ENCODE peak calls at places on chromosomes 16 and 17, in six cellular contexts. One of them, this sample, is unnamed.

GRCh38 chr16:65598626-65599025 is 476.8 kb upstream of the CDH11 start:
- DNase-seq in heart right ventricle: no peak
- DNase-seq in transverse colon: no peak
- DNase-seq in progenitor cell of endocrine pancreas: no peak
- DNase-seq in BJ: no peak
- DNase-seq in tibial artery: no peak
- DNase-seq in this sample: no peak

GRCh38 chr16:66304151-66304550 is 62.3 kb upstream of the CDH5 start:
- DNase-seq in BJ: no peak
- DNase-seq in transverse colon: no peak
- DNase-seq in tibial artery: no peak
- DNase-seq in progenitor cell of endocrine pancreas: no peak
- DNase-seq in heart right ventricle: no peak
- DNase-seq in this sample: peak

GRCh38 chr16:54407596-54407995 is 121.0 kb upstream of the IRX3 start:
- DNase-seq in tibial artery: no peak
- DNase-seq in BJ: peak
- DNase-seq in heart right ventricle: no peak
- DNase-seq in transverse colon: no peak
- DNase-seq in progenitor cell of endocrine pancreas: no peak
- DNase-seq in this sample: no peak

GRCh38 chr16:75491876-75492275 is 3.4 kb downstream of the CHST6 start:
- DNase-seq in BJ: no peak
- DNase-seq in tibial artery: no peak
- DNase-seq in progenitor cell of endocrine pancreas: no peak
- DNase-seq in transverse colon: no peak
- DNase-seq in heart right ventricle: no peak
- DNase-seq in this sample: peak

GRCh38 chr17:4509402-4509801 is 10.7 kb downstream of the SPNS2 start:
- DNase-seq in transverse colon: no peak
- DNase-seq in heart right ventricle: no peak
- DNase-seq in BJ: no peak
- DNase-seq in progenitor cell of endocrine pancreas: no peak
- DNase-seq in tibial artery: peak
- DNase-seq in this sample: no peak

GRCh38 chr17:16926061-16926511 is 45.8 kb downstream of the TNFRSF13B start:
- DNase-seq in transverse colon: peak
- DNase-seq in BJ: no peak
- DNase-seq in tibial artery: peak
- DNase-seq in progenitor cell of endocrine pancreas: no peak
- DNase-seq in heart right ventricle: no peak
- DNase-seq in this sample: no peak

GRCh38 chr16:68079616-68080344 is 5.4 kb upstream of the NFATC3 start:
- DNase-seq in BJ: no peak
- DNase-seq in tibial artery: peak
- DNase-seq in progenitor cell of endocrine pancreas: no peak
- DNase-seq in transverse colon: peak
- DNase-seq in heart right ventricle: peak
- DNase-seq in this sample: no peak

GRCh38 chr16:66695935-66696668 is 441 bp downstream of the CMTM4 start:
- DNase-seq in tibial artery: peak
- DNase-seq in heart right ventricle: peak
- DNase-seq in progenitor cell of endocrine pancreas: peak
- DNase-seq in transverse colon: peak
- DNase-seq in BJ: no peak
- DNase-seq in this sample: no peak

GRCh38 chr17:791807-792206 is 9.7 kb downstream of the MRM3 start:
- DNase-seq in tibial artery: peak
- DNase-seq in heart right ventricle: no peak
- DNase-seq in progenitor cell of endocrine pancreas: no peak
- DNase-seq in transverse colon: no peak
- DNase-seq in BJ: no peak
- DNase-seq in this sample: no peak

GRCh38 chr17:57557793-57558681 is 187.1 kb downstream of the CCDC182 start:
- DNase-seq in heart right ventricle: no peak
- DNase-seq in tibial artery: no peak
- DNase-seq in transverse colon: no peak
- DNase-seq in progenitor cell of endocrine pancreas: no peak
- DNase-seq in BJ: no peak
- DNase-seq in this sample: no peak

GRCh38 chr16:71645450-71645849 is 19.5 kb downstream of the MARVELD3 start:
- DNase-seq in transverse colon: peak
- DNase-seq in BJ: no peak
- DNase-seq in tibial artery: no peak
- DNase-seq in heart right ventricle: no peak
- DNase-seq in progenitor cell of endocrine pancreas: no peak
- DNase-seq in this sample: no peak

GRCh38 chr17:57413848-57414651 is 157.7 kb downstream of the MSI2 start:
- DNase-seq in tibial artery: no peak
- DNase-seq in transverse colon: peak
- DNase-seq in BJ: no peak
- DNase-seq in progenitor cell of endocrine pancreas: no peak
- DNase-seq in heart right ventricle: no peak
- DNase-seq in this sample: no peak

GRCh38 chr17:52751051-52751450 is 592.5 kb upstream of the CA10 start:
- DNase-seq in BJ: no peak
- DNase-seq in progenitor cell of endocrine pancreas: no peak
- DNase-seq in heart right ventricle: no peak
- DNase-seq in tibial artery: no peak
- DNase-seq in transverse colon: no peak
- DNase-seq in this sample: no peak

GRCh38 chr17:75096082-75096625 is 8.4 kb downstream of the SLC16A5 start:
- DNase-seq in progenitor cell of endocrine pancreas: no peak
- DNase-seq in BJ: no peak
- DNase-seq in transverse colon: peak
- DNase-seq in tibial artery: peak
- DNase-seq in heart right ventricle: peak
- DNase-seq in this sample: no peak

GRCh38 chr16:31186176-31186575 is 6.2 kb downstream of the FUS start:
- DNase-seq in progenitor cell of endocrine pancreas: no peak
- DNase-seq in heart right ventricle: no peak
- DNase-seq in BJ: no peak
- DNase-seq in tibial artery: no peak
- DNase-seq in transverse colon: no peak
- DNase-seq in this sample: no peak

GRCh38 chr17:4536259-4536741 is 18.9 kb downstream of the MYBBP1A start:
- DNase-seq in BJ: no peak
- DNase-seq in progenitor cell of endocrine pancreas: no peak
- DNase-seq in tibial artery: no peak
- DNase-seq in heart right ventricle: no peak
- DNase-seq in transverse colon: no peak
- DNase-seq in this sample: no peak

GRCh38 chr16:89201467-89202377 is 1.4 kb upstream of the SLC22A31 start:
- DNase-seq in tibial artery: no peak
- DNase-seq in heart right ventricle: peak
- DNase-seq in BJ: no peak
- DNase-seq in transverse colon: peak
- DNase-seq in progenitor cell of endocrine pancreas: peak
- DNase-seq in this sample: no peak

GRCh38 chr16:85750021-85750826 is 672 bp downstream of the C16orf74 start:
- DNase-seq in progenitor cell of endocrine pancreas: no peak
- DNase-seq in transverse colon: peak
- DNase-seq in heart right ventricle: peak
- DNase-seq in tibial artery: no peak
- DNase-seq in BJ: no peak
- DNase-seq in this sample: no peak

GRCh38 chr16:89410794-89411309 is 79.5 kb downstream of the ANKRD11 start:
- DNase-seq in tibial artery: peak
- DNase-seq in progenitor cell of endocrine pancreas: no peak
- DNase-seq in BJ: peak
- DNase-seq in transverse colon: peak
- DNase-seq in heart right ventricle: peak
- DNase-seq in this sample: peak

GRCh38 chr16:28039493-28039892 is 24.0 kb downstream of the GSG1L start:
- DNase-seq in heart right ventricle: no peak
- DNase-seq in tibial artery: no peak
- DNase-seq in BJ: no peak
- DNase-seq in progenitor cell of endocrine pancreas: no peak
- DNase-seq in transverse colon: no peak
- DNase-seq in this sample: no peak

GRCh38 chr16:50006954-50007353 is 18.1 kb upstream of the CNEP1R1 start:
- DNase-seq in tibial artery: no peak
- DNase-seq in heart right ventricle: no peak
- DNase-seq in BJ: no peak
- DNase-seq in transverse colon: no peak
- DNase-seq in progenitor cell of endocrine pancreas: no peak
- DNase-seq in this sample: no peak

GRCh38 chr17:40284085-40284713 is 3.5 kb upstream of the CDC6 start:
- DNase-seq in BJ: peak
- DNase-seq in tibial artery: no peak
- DNase-seq in progenitor cell of endocrine pancreas: no peak
- DNase-seq in heart right ventricle: no peak
- DNase-seq in transverse colon: peak
- DNase-seq in this sample: no peak

GRCh38 chr17:57257911-57258885 is 1.9 kb downstream of the MSI2 start:
- DNase-seq in tibial artery: no peak
- DNase-seq in heart right ventricle: no peak
- DNase-seq in BJ: no peak
- DNase-seq in progenitor cell of endocrine pancreas: no peak
- DNase-seq in transverse colon: no peak
- DNase-seq in this sample: no peak

GRCh38 chr16:19085679-19086200 is 18.3 kb downstream of the COQ7 start:
- DNase-seq in progenitor cell of endocrine pancreas: no peak
- DNase-seq in BJ: no peak
- DNase-seq in tibial artery: no peak
- DNase-seq in transverse colon: peak
- DNase-seq in heart right ventricle: no peak
- DNase-seq in this sample: no peak

GRCh38 chr17:79986441-79987186 is 49.1 kb downstream of the TBC1D16 start:
- DNase-seq in BJ: no peak
- DNase-seq in progenitor cell of endocrine pancreas: no peak
- DNase-seq in tibial artery: no peak
- DNase-seq in transverse colon: no peak
- DNase-seq in heart right ventricle: peak
- DNase-seq in this sample: no peak

DNA sequence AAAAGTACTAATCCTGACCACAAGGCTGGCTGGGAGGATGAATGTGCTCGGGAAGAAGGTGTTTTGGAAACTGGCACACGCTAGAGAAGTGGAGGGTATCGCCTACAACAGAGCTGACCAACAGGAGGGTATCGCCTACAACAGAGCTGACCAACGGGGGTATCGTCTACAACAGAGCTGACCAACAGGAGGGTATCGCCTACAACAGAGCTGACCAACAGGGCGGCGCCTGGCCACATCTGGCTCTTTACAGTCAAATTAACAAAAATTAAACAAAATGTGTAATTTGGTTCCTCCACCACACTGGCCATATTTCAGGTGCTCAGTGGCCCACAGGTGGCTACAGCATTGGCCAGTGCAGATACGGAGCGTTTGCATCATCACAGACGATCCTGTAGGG is 153.5 kb downstream of the CMIP start:
- DNase-seq in BJ: no peak
- DNase-seq in tibial artery: no peak
- DNase-seq in heart right ventricle: no peak
- DNase-seq in transverse colon: no peak
- DNase-seq in progenitor cell of endocrine pancreas: no peak
- DNase-seq in this sample: no peak
- TF ChIP-seq CTCF in BJ: no peak
- TF ChIP-seq CTCF in tibial artery: no peak
- TF ChIP-seq CTCF in heart right ventricle: no peak
- TF ChIP-seq CTCF in transverse colon: no peak
- TF ChIP-seq CTCF in progenitor cell of endocrine pancreas: no peak
- TF ChIP-seq CTCF in this sample: no peak

GRCh38 chr17:2192367-2193028 is 111.1 kb downstream of the SMG6 start:
- DNase-seq in BJ: peak
- DNase-seq in heart right ventricle: no peak
- DNase-seq in tibial artery: no peak
- DNase-seq in progenitor cell of endocrine pancreas: no peak
- DNase-seq in transverse colon: peak
- DNase-seq in this sample: no peak
- TF ChIP-seq CTCF in BJ: peak
- TF ChIP-seq CTCF in heart right ventricle: no peak
- TF ChIP-seq CTCF in tibial artery: no peak
- TF ChIP-seq CTCF in progenitor cell of endocrine pancreas: no peak
- TF ChIP-seq CTCF in transverse colon: no peak
- TF ChIP-seq CTCF in this sample: no peak

GRCh38 chr17:73420897-73421296 is 109.1 kb upstream of the CDC42EP4 start:
- DNase-seq in BJ: no peak
- DNase-seq in progenitor cell of endocrine pancreas: no peak
- DNase-seq in heart right ventricle: no peak
- DNase-seq in transverse colon: no peak
- DNase-seq in tibial artery: no peak
- DNase-seq in this sample: no peak
- TF ChIP-seq CTCF in BJ: peak
- TF ChIP-seq CTCF in progenitor cell of endocrine pancreas: peak
- TF ChIP-seq CTCF in heart right ventricle: no peak
- TF ChIP-seq CTCF in transverse colon: no peak
- TF ChIP-seq CTCF in tibial artery: no peak
- TF ChIP-seq CTCF in this sample: no peak

DNA sequence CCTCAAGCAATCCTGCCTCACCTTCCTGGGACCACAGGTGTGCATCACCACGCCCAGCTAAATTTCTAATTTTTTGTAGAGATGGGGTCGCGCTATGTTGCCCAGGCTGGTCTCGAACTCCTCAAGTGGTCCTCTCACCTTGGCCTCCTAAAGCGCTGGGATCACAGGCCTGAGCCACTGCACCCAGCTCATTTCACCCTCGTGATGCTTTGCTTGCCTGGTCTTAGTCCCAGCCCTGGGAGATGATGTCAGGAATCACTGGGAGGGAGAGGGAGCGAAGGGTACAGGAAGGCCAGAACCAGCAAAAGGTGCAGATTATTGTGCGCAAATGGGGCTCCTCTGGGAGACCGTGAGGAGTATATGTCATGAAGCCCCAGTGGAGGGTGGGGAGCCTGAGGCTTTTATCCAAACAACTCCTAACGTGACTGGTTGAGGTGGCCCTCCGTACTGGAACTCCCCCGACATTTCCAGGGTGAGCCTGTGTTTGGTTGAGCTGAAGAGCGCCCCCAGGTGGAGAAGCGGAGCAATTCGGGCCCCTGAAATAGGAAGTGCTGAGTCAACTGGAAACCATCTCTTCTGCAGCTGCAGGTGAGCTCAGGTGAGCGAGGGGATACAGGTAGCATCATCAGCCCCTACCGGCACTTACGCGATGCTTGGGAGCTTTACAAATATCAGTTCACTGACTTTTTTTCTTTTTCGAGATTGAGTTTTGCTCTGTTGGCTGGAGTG is 41.2 kb upstream of the HAPSTR1 start:
- DNase-seq in heart right ventricle: no peak
- DNase-seq in transverse colon: no peak
- DNase-seq in tibial artery: no peak
- DNase-seq in progenitor cell of endocrine pancreas: peak
- DNase-seq in BJ: no peak
- DNase-seq in this sample: no peak
- TF ChIP-seq CTCF in heart right ventricle: no peak
- TF ChIP-seq CTCF in transverse colon: peak
- TF ChIP-seq CTCF in tibial artery: no peak
- TF ChIP-seq CTCF in progenitor cell of endocrine pancreas: peak
- TF ChIP-seq CTCF in BJ: peak
- TF ChIP-seq CTCF in this sample: no peak

DNA sequence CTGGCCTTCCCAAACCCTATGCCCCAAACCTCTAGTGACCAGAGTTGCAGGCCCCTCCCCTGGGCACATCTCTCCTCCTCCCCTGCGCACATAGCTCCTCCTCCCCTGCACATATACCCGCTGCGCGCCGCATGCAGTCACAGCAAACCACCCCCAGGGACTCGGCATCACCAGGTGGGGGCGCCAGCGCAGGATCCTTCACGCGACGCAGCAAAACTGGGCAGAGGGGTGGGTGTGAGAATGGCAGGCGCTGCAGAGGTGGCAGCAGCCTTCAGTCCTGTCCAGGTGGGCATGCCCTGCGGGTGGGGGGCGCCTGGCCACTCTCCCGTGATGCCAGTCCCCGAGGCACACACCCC is 5.6 kb downstream of the CORO6 start:
- DNase-seq in tibial artery: peak
- DNase-seq in transverse colon: peak
- DNase-seq in heart right ventricle: peak
- DNase-seq in progenitor cell of endocrine pancreas: peak
- DNase-seq in BJ: no peak
- DNase-seq in this sample: peak
- TF ChIP-seq CTCF in tibial artery: peak
- TF ChIP-seq CTCF in transverse colon: peak
- TF ChIP-seq CTCF in heart right ventricle: no peak
- TF ChIP-seq CTCF in progenitor cell of endocrine pancreas: peak
- TF ChIP-seq CTCF in BJ: peak
- TF ChIP-seq CTCF in this sample: peak

This sample was measured in dorsolateral prefrontal cortex.